ENCODE peak calls at places on chromosomes 1 and 21, in seven cellular contexts. A is GM12878, S is H1, U is IMR-90, P is K562, Y is HepG2, C is HCT116. J is an unnamed sample.

GRCh38 chr1:43913666-43914325 is 19.8 kb upstream of the ARTN start:
- DNase-seq in A (no peak), S (no peak), U (no peak), P (no peak), Y (no peak), C (no peak), J (no peak)

GRCh38 chr1:222792744-222793143 is 22.1 kb upstream of the DISP1 start:
- DNase-seq in A (no peak), S (no peak), U (peak; percentile 38), P (peak; percentile 38), Y (no peak), C (no peak), J (peak; percentile 19)

GRCh38 chr1:85179517-85179916 is 21.3 kb downstream of the SYDE2 start:
- DNase-seq in A (no peak), S (no peak), U (no peak), P (no peak), Y (no peak), C (no peak), J (no peak)

GRCh38 chr1:198776602-198777029 is 137.8 kb downstream of the PTPRC start:
- DNase-seq in A (no peak), S (no peak), U (peak; percentile 98), P (no peak), Y (no peak), C (no peak), J (no peak)

GRCh38 chr1:29719253-29719652 is 482.9 kb downstream of the PTPRU start:
- DNase-seq in A (no peak), S (no peak), U (peak; percentile 19), P (no peak), Y (no peak), C (no peak), J (no peak)

GRCh38 chr1:207763091-207763490 is 11.2 kb downstream of the CD46 start:
- DNase-seq in A (no peak), S (no peak), U (no peak), P (no peak), Y (no peak), C (no peak), J (no peak)

GRCh38 chr1:226593541-226593940 is 45.0 kb downstream of the STUM start:
- DNase-seq in A (no peak), S (no peak), U (no peak), P (no peak), Y (no peak), C (no peak), J (no peak)

GRCh38 chr1:113692824-113693431 is 66.4 kb downstream of the PHTF1 start:
- DNase-seq in A (no peak), S (no peak), U (no peak), P (peak; percentile 22), Y (no peak), C (no peak), J (no peak)

GRCh38 chr1:225610539-225610938 is 42.4 kb downstream of the ENAH start:
- DNase-seq in A (no peak), S (no peak), U (no peak), P (no peak), Y (no peak), C (no peak), J (no peak)

GRCh38 chr1:182029379-182030331 is 31.9 kb downstream of the ZNF648 start:
- DNase-seq in A (peak; percentile 83), S (peak; percentile 94), U (peak; percentile 63), P (peak; percentile 97), Y (peak; percentile 90), C (peak; percentile 93), J (peak; percentile 96)

GRCh38 chr21:17343055-17343454 is 169.8 kb upstream of the CXADR start:
- DNase-seq in A (no peak), S (no peak), U (peak; percentile 13), P (peak; percentile 8), Y (peak; percentile 32), C (no peak), J (no peak)

GRCh38 chr1:90488451-90488850 is 228.7 kb downstream of the BARHL2 start:
- DNase-seq in A (no peak), S (no peak), U (peak; percentile 0), P (no peak), Y (no peak), C (no peak), J (no peak)

GRCh38 chr1:2275796-2276536 is 47.8 kb downstream of the SKI start:
- DNase-seq in A (no peak), S (no peak), U (peak; percentile 49), P (peak; percentile 32), Y (no peak), C (no peak), J (no peak)

DNA sequence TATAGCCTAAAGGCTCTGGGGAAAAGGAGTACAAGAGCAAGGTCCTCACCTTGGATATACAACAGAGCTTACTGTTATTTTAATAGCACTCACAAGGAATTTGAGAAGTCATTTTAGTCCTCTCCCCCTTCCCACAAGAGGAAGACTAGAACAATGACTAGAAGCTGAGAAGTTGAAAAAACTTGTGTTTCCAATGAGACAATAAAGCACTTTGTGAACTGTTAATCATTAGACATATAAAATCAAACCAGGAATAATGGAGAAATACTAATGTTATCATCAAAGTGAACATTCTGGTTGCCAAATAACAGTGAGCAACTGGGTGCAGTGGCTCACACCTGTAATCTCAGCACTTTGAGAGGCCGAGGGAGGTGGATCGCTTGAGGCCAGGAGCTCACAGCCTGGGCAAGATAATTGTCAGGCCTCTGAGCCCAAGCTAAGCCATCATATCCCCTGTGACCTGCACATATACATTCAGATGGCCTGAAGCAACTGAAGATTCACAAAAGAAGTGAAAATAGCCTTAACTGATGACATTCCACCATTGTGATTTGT is 54.0 kb upstream of the RASAL2 start:
- DNase-seq in A (no peak), S (no peak), U (no peak), P (no peak), Y (no peak), C (no peak), J (peak; percentile 15)
- TF ChIP-seq CEBPB in A (no peak), S (no peak), U (no peak), P (no peak), Y (no peak), C (no peak), J (no peak)

GRCh38 chr1:160092366-160093068 is 5.9 kb downstream of the IGSF8 start:
- DNase-seq in A (no peak), S (no peak), U (no peak), P (no peak), Y (no peak), C (no peak), J (no peak)

GRCh38 chr1:160090760-160091159 is 7.7 kb downstream of the IGSF8 start:
- DNase-seq in A (no peak), S (no peak), U (no peak), P (no peak), Y (no peak), C (no peak), J (no peak)

GRCh38 chr1:160087118-160087662 is 5.9 kb downstream of the KCNJ9 start:
- DNase-seq in A (no peak), S (no peak), U (no peak), P (no peak), Y (no peak), C (no peak), J (no peak)

GRCh38 chr1:160091666-160092223 is 6.7 kb downstream of the IGSF8 start:
- DNase-seq in A (no peak), S (no peak), U (no peak), P (no peak), Y (no peak), C (no peak), J (no peak)

DNA sequence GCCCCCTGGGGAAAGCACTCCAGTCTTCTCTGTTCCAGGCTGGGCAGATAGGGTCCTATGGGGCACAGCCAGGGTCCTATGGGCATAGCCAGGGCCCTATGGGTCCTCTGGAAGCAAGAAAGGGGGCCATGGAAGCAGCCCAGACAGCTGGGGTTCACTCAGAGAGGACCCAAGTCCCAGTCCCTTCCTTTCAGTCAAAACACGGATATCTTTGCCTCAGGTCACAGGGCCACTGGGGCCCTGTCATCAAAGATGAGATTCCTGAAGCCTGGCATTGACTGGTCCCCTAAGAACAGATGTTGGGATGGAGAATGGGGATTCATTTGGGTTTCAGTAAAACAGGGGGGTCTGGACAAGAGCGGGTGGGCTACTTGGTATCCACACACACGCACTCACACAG is 8.5 kb downstream of the IGSF8 start:
- DNase-seq in A (no peak), S (no peak), U (no peak), P (no peak), Y (no peak), C (no peak), J (no peak)
- TF ChIP-seq CEBPB in A (no peak), S (no peak), U (no peak), P (no peak), Y (no peak), C (no peak), J (no peak)

DNA sequence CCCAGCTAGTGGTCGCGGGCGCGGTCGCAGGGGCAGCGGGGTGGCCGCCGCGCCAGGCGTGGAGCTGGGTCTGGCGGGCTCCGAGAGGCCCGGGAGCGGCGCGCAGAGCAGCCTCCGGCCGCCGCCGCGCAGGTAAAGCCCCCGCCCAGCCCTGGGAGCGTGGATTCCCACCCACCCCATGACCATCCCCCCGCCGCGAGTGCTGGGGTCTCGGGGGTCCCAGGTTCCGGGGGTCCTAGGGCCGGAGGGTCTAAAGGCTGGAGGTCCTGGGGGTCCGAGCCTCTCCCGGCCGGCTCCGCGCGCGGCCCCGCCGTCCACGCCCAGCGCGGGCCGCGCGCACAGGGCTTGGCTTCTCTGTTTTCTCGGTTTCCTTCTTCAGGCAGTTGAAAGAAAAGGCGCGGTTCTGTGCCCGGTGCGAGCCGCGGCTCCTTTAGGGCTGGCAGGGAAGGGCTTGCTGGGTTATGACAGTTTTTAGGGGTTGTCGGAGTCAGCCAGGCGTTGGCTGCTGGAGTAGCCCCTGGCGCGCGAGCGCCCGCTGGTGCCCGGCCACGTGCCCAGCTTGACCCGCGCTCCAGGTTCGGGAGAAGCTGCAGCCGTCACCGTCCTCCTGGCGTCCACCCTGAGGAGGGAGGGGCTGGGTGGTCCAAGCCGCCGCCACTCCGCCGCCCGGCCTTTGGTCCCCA is 355 bp downstream of the LRRC3 start:
- DNase-seq in A (no peak), S (no peak), U (no peak), P (peak; percentile 31), Y (no peak), C (no peak), J (peak; percentile 49)
- TF ChIP-seq CEBPB in A (no peak), S (no peak), U (no peak), P (no peak), Y (no peak), C (no peak), J (no peak)

DNA sequence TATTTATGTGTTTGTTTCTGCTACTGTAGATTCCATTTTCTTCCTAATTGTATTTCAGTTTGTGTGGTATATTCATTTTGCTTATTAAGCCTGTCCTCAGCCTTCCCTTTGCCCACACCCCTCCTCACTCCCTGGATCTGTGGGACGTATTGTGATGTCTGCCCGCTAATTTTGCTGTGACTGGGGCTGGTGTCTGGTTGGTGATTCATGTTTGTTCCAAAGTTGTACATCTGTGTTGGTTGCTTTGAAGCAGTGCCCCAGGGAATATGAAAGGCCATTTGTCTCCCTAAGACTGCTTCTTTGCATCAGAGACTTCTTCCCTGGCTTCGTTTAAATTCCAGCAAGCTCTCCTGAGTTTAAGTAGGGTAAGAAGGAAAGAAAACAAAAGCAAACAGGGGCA is 289.5 kb upstream of the SGIP1 start:
- DNase-seq in A (no peak), S (no peak), U (no peak), P (no peak), Y (no peak), C (no peak), J (no peak)
- TF ChIP-seq CEBPB in A (no peak), S (no peak), U (no peak), P (no peak), Y (no peak), C (no peak), J (no peak)